ENCODE peak calls at places on chromosomes 13 and 19, in four cellular contexts. U is HEK293T, O is K562, Y is H1. A is an unnamed sample.

GRCh38 chr13:99191900-99192399 is 8.7 kb upstream of the UBAC2 start:
- DNase-seq in U (no peak), O (no peak), Y (no peak), A (no peak)

GRCh38 chr13:27607125-27607524 is 13.2 kb downstream of the LNX2 start:
- DNase-seq in O (no peak), U (no peak), Y (no peak), A (no peak)

GRCh38 chr13:75352641-75353327 is 129.2 kb downstream of the TBC1D4 start:
- DNase-seq in Y (no peak), O (no peak), U (no peak), A (no peak)

GRCh38 chr19:10517760-10518443 is 655 bp upstream of the S1PR5 start:
- DNase-seq in U (peak; percentile 47), Y (no peak), O (peak; percentile 62), A (peak; percentile 65)

GRCh38 chr19:41957838-41958366 is 1.2 kb downstream of the RABAC1 start:
- DNase-seq in U (peak; percentile 80), O (peak; percentile 91), Y (peak; percentile 64), A (peak; percentile 83)

GRCh38 chr13:102868366-102868936 is 22.6 kb downstream of the ERCC5 start:
- DNase-seq in O (no peak), Y (no peak), U (no peak), A (no peak)

GRCh38 chr13:76887070-76887563 is 912 bp upstream of the KCTD12 start:
- DNase-seq in O (no peak), U (peak; percentile 42), Y (no peak), A (peak; percentile 45)

GRCh38 chr13:40681341-40682051 is 15.1 kb upstream of the FOXO1 start:
- DNase-seq in U (no peak), Y (no peak), O (peak; percentile 29), A (no peak)

GRCh38 chr13:18212873-18213272 is 968.8 kb downstream of the TUBA3C start:
- DNase-seq in O (no peak), U (no peak), Y (no peak), A (no peak)

GRCh38 chr13:113962386-113962785 is 11.5 kb downstream of the C13orf46 start:
- DNase-seq in U (no peak), O (no peak), Y (no peak), A (no peak)

GRCh38 chr13:48533986-48534600 is 1.2 kb upstream of the RCBTB2 start:
- DNase-seq in Y (no peak), O (no peak), U (no peak), A (no peak)

GRCh38 chr13:107650081-107650701 is 565.1 kb downstream of the LIG4 start:
- DNase-seq in O (peak; percentile 7), U (peak; percentile 14), Y (peak; percentile 47), A (peak; percentile 83)

GRCh38 chr13:111925146-111925875 is 141.6 kb upstream of the SOX1 start:
- DNase-seq in O (no peak), U (no peak), Y (no peak), A (no peak)

GRCh38 chr19:49987159-49987698 is 26.3 kb upstream of the SIGLEC11 start:
- DNase-seq in O (peak; percentile 70), U (peak; percentile 68), Y (peak; percentile 90), A (peak; percentile 98)

GRCh38 chr19:48877900-48878218 is 5.6 kb downstream of the PPP1R15A start:
- DNase-seq in O (no peak), U (no peak), Y (no peak), A (no peak)

GRCh38 chr13:59514316-59514715 is 649.4 kb downstream of the DIAPH3 start:
- DNase-seq in O (no peak), U (no peak), Y (no peak), A (no peak)

GRCh38 chr19:30070970-30071632 is 129.1 kb downstream of the URI1 start:
- DNase-seq in Y (no peak), U (no peak), O (no peak), A (no peak)

GRCh38 chr13:101757446-101758039 is 305.1 kb downstream of the ITGBL1 start:
- DNase-seq in O (no peak), U (peak; percentile 3), Y (no peak), A (no peak)

GRCh38 chr13:97018029-97018819 is 23.9 kb upstream of the OXGR1 start:
- DNase-seq in O (peak; percentile 16), Y (no peak), U (peak; percentile 45), A (peak; percentile 29)

GRCh38 chr19:15129856-15130580 is 22.8 kb downstream of the SYDE1 start:
- DNase-seq in Y (no peak), O (no peak), U (no peak), A (no peak)

GRCh38 chr13:109145631-109146030 is 516.2 kb downstream of the MYO16 start:
- DNase-seq in Y (no peak), U (peak; percentile 20), O (peak; percentile 15), A (no peak)
- TF ChIP-seq SP1 in Y (no peak), U (no peak), O (no peak), A (no peak)

GRCh38 chr19:47302249-47302648 is 7.4 kb upstream of the C5AR1 start:
- DNase-seq in U (no peak), O (no peak), Y (no peak), A (no peak)
- TF ChIP-seq SP1 in U (no peak), O (no peak), Y (no peak), A (no peak)

GRCh38 chr13:32228330-32229041 is 86.7 kb downstream of the ZAR1L start:
- DNase-seq in Y (no peak), O (no peak), U (no peak), A (no peak)

GRCh38 chr13:32234914-32235313 is 80.2 kb downstream of the ZAR1L start:
- DNase-seq in U (no peak), O (no peak), Y (no peak), A (no peak)

GRCh38 chr13:32229443-32229842 is 85.7 kb downstream of the ZAR1L start:
- DNase-seq in O (no peak), Y (no peak), U (no peak), A (no peak)

GRCh38 chr13:32233062-32233461 is 82.1 kb downstream of the ZAR1L start:
- DNase-seq in Y (no peak), U (no peak), O (no peak), A (no peak)

DNA sequence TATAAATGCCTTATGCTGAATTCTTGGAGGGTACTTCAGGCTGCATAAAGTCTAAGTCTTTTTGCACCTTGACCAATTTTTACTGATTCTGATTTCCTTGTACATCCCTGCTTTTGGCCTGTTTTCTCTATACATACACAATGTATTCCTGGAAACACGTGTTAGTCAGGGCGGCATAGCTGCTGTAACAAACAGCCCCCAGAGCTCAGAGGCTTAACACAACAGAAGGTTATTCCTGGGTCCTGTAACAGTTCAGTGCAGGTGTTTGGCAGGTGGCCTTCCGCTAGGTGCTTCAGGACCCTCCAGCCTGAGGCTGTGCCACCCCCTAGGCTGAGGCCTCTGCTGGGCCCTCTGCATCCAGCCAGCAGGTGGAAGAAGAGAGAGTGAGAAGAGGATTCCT is 82.9 kb downstream of the ZAR1L start:
- DNase-seq in Y (no peak), O (no peak), U (no peak), A (no peak)
- TF ChIP-seq SP1 in Y (no peak), O (no peak), U (no peak), A (no peak)

GRCh38 chr13:66778461-66778860 is 451.7 kb downstream of the PCDH9 start:
- DNase-seq in Y (no peak), U (no peak), O (no peak), A (no peak)
- TF ChIP-seq SP1 in Y (no peak), U (no peak), O (no peak), A (no peak)

DNA sequence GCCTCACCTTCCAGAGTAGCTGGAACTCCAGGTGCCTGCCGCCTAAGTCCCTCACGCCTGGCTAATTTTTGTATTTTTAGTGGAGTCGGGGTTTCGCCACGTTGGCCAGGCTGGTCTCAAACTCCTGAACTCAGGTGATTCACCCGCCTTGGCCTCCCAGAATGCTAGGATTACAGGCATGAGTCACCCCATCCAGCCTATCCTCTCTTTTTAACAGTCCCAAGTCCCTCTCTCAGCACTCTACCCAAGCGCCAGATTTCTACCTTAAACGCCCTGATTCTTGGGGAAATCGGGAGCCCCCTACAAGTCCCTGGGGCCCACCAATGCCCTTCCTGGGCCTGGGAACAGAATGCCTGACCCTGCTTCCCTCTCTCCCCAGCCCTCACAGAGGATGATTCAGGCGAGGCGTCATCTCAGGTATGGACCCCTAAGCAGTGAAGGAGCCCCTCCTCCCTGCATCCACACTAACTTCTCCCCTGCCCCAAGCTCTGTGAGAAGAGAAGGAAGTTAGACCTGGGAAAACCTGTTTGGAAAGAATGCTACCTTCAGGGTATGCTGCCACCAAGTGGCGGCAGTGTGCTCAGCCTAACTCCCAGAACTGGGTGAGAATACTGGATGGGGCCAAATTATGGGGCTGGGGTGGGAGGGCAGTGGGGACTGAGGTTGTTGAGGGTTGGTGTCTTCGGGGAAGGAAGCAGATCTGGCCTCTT is 20.8 kb upstream of the EBI3 start:
- DNase-seq in U (no peak), Y (no peak), O (no peak), A (no peak)
- TF ChIP-seq SP1 in U (no peak), Y (peak; percentile 45), O (no peak), A (no peak)

DNA sequence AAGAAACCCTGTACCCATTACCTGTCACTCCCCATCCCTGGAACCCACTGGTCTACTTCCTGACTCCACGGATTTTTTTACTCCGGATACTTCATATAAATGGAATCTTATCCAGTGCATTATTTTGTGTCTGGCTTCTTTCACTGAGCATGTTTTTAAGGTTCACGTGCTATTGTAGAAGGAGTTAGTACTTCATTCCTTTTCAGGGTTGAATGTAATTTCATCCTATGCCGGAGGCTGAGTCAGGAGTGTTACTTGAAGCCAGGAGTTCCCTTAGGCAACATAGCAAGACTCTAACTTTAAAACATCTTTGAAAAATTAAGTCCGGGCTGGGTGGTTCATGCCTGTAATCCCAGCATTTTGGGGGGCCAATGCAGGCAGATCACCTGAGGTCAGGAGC is 17.9 kb upstream of the ELAVL1 start:
- DNase-seq in O (no peak), U (no peak), Y (no peak), A (no peak)
- TF ChIP-seq SP1 in O (no peak), U (no peak), Y (no peak), A (no peak)

A was measured in WTC11.